ENCODE peak calls at places on chromosome 19, in eight cellular contexts. D is pancreas; Y is dermis microvascular lymphatic vessel endothelial cell; P is heart right ventricle; K is dorsolateral prefrontal cortex; F is neural crest cell; O is activated CD4-positive, alpha-beta T cell treated with anti-CD3 and anti-CD28 coated beads for 1 hour; X is endothelial cell. S is an unnamed sample.

GRCh38 chr19:33564836-33565338 is 43.3 kb upstream of the PEPD start:
- DNase-seq in Y (no peak), O (no peak), X (no peak), K (no peak), D (no peak), P (no peak), F (no peak), S (no peak)

GRCh38 chr19:49403404-49404187 is 15.5 kb downstream of the KASH5 start:
- DNase-seq in K (no peak), F (no peak), D (no peak), O (no peak), X (no peak), P (no peak), Y (no peak), S (no peak)

GRCh38 chr19:3576696-3577443 is 4.1 kb downstream of the HMG20B start:
- DNase-seq in P (peak), O (no peak), Y (no peak), F (peak), X (peak), D (no peak), K (peak), S (peak)

GRCh38 chr19:51681286-51681956 is 11.7 kb upstream of the SPACA6 start:
- DNase-seq in D (no peak), F (no peak), X (no peak), K (no peak), O (no peak), Y (no peak), P (no peak), S (no peak)

GRCh38 chr19:12757544-12758274 is 6.1 kb downstream of the BEST2 start:
- DNase-seq in K (peak), D (peak), O (peak), Y (peak), P (peak), F (peak), X (peak), S (peak)

GRCh38 chr19:44903216-44903601 is 2.4 kb upstream of the APOE start:
- DNase-seq in X (no peak), F (no peak), Y (no peak), P (no peak), D (no peak), K (no peak), O (no peak), S (no peak)

GRCh38 chr19:31783592-31783991 is 434.4 kb upstream of the TSHZ3 start:
- DNase-seq in P (no peak), D (no peak), Y (no peak), F (no peak), O (no peak), X (no peak), K (no peak), S (no peak)

GRCh38 chr19:36999313-36999712 is 78.9 kb upstream of the ZNF420 start:
- DNase-seq in X (no peak), Y (no peak), F (no peak), P (no peak), K (no peak), O (no peak), D (no peak), S (no peak)

GRCh38 chr19:5595129-5595528 is 27.4 kb upstream of the TINCR start:
- DNase-seq in K (no peak), F (no peak), P (no peak), X (no peak), D (no peak), O (no peak), Y (no peak), S (no peak)

GRCh38 chr19:4742717-4743646 is 19.3 kb upstream of the DPP9 start:
- DNase-seq in F (no peak), X (no peak), Y (no peak), K (no peak), D (peak), O (no peak), P (no peak), S (no peak)

GRCh38 chr19:7851623-7852500 is 21.8 kb downstream of the EVI5L start:
- DNase-seq in P (no peak), F (no peak), D (no peak), O (no peak), K (peak), Y (no peak), X (no peak), S (no peak)

GRCh38 chr19:56110515-56111448 is 10.3 kb downstream of the ZNF787 start:
- DNase-seq in F (no peak), D (peak), K (no peak), Y (peak), X (peak), P (peak), O (no peak), S (peak)

GRCh38 chr19:17615889-17616685 is 60.6 kb downstream of the COLGALT1 start:
- DNase-seq in F (no peak), O (no peak), D (no peak), Y (no peak), K (no peak), X (no peak), P (no peak), S (no peak)

GRCh38 chr19:37979547-37980082 is 72.6 kb downstream of the SIPA1L3 start:
- DNase-seq in D (peak), K (peak), P (no peak), F (no peak), O (no peak), Y (no peak), X (no peak), S (peak)

GRCh38 chr19:43437712-43438111 is 23.0 kb downstream of the TEX101 start:
- DNase-seq in F (no peak), P (no peak), X (no peak), Y (no peak), D (no peak), O (no peak), K (no peak), S (no peak)

GRCh38 chr19:10587022-10587838 is at the start of gene AP1M2:
- DNase-seq in X (no peak), F (no peak), K (no peak), O (no peak), P (no peak), D (peak), Y (no peak), S (peak)

GRCh38 chr19:6062961-6063575 is 47.2 kb downstream of the RFX2 start:
- DNase-seq in Y (no peak), O (no peak), D (no peak), F (no peak), X (no peak), P (no peak), K (no peak), S (peak)

GRCh38 chr19:44644391-44645016 is 794 bp downstream of the PVR start:
- DNase-seq in O (no peak), K (peak), F (peak), Y (peak), P (no peak), X (peak), D (peak), S (no peak)

GRCh38 chr19:16371540-16371986 is 46.9 kb downstream of the KLF2 start:
- DNase-seq in P (peak), K (no peak), F (no peak), D (no peak), X (no peak), O (peak), Y (no peak), S (peak)

GRCh38 chr19:6373813-6374108 is 1.2 kb downstream of the ALKBH7 start:
- DNase-seq in Y (no peak), D (no peak), X (no peak), F (no peak), P (no peak), K (no peak), O (no peak), S (no peak)

GRCh38 chr19:7540761-7541480 is 5.4 kb downstream of the PNPLA6 start:
- DNase-seq in Y (no peak), X (no peak), O (no peak), F (no peak), K (no peak), P (no peak), D (no peak), S (no peak)

GRCh38 chr19:50536662-50537305 is 23.1 kb upstream of the ASPDH start:
- DNase-seq in P (no peak), D (no peak), X (no peak), O (no peak), K (no peak), Y (no peak), F (no peak), S (no peak)

GRCh38 chr19:51458051-51458645 is at the start of gene SIGLEC8:
- DNase-seq in K (no peak), O (no peak), F (no peak), P (no peak), D (no peak), X (no peak), Y (no peak), S (no peak)

GRCh38 chr19:42480335-42481095 is 37.8 kb upstream of the CXCL17 start:
- DNase-seq in D (peak), X (no peak), O (no peak), F (no peak), K (no peak), Y (peak), P (no peak), S (no peak)

GRCh38 chr19:19160489-19161035 is 9.5 kb downstream of the MEF2B start:
- DNase-seq in P (no peak), F (no peak), D (no peak), K (no peak), O (no peak), X (no peak), Y (no peak), S (no peak)

GRCh38 chr19:623974-624373 is 9.4 kb downstream of the POLRMT start:
- DNase-seq in D (no peak), X (no peak), O (no peak), K (no peak), Y (no peak), P (no peak), F (no peak), S (no peak)

GRCh38 chr19:334296-335071 is 10.1 kb downstream of the MIER2 start:
- DNase-seq in O (no peak), K (no peak), F (no peak), D (no peak), X (no peak), P (no peak), Y (no peak), S (no peak)

GRCh38 chr19:19343762-19344161 is 23.1 kb downstream of the MAU2 start:
- DNase-seq in X (no peak), F (no peak), Y (no peak), D (no peak), P (no peak), K (no peak), O (no peak), S (no peak)